ENCODE peak calls at places on chromosome 7, in ten cellular contexts. V is non-pigmented ciliary epithelial cell, Q is stomach, P is activated gamma-delta T cell treated with Interleukin-2 at 50 U/mL for 16 hours, G is hippocampal formation, F is type B pancreatic cell, C is LHCN-M2, K is T follicular helper cell, J is HCEC 1CT, Y is left ventricle myocardium inferior. L is an unnamed sample.

GRCh38 chr7:73894851-73895441 is 34.0 kb downstream of the TMEM270 start:
- DNase-seq in G (no peak), Y (peak; percentile 85), V (peak; percentile 70), K (no peak), C (peak; percentile 97), F (no peak), J (peak; percentile 95), Q (no peak), P (no peak), L (peak; percentile 89)

GRCh38 chr7:74042746-74043522 is 15.0 kb downstream of the ELN start:
- DNase-seq in Y (no peak), C (no peak), P (no peak), K (no peak), J (no peak), G (no peak), F (no peak), V (no peak), Q (peak; percentile 65), L (no peak)

GRCh38 chr7:1476859-1477258 is 17.6 kb upstream of the MICALL2 start:
- DNase-seq in F (no peak), V (no peak), P (no peak), K (no peak), Q (no peak), C (no peak), J (no peak), Y (no peak), G (no peak), L (no peak)

GRCh38 chr7:216360-217300 is 24.3 kb downstream of the FAM20C start:
- DNase-seq in K (no peak), G (no peak), C (peak; percentile 18), F (no peak), V (no peak), P (no peak), J (no peak), Q (no peak), Y (peak; percentile 53), L (no peak)

GRCh38 chr7:41975854-41976253 is 261.2 kb downstream of the GLI3 start:
- DNase-seq in K (no peak), V (no peak), C (peak; percentile 25), J (peak; percentile 50), P (no peak), Q (no peak), F (no peak), G (no peak), Y (no peak), L (no peak)

GRCh38 chr7:116259821-116260440 is 49.6 kb downstream of the TES start:
- DNase-seq in Y (no peak), J (peak; percentile 92), C (peak; percentile 94), K (no peak), P (no peak), Q (no peak), V (peak; percentile 78), F (no peak), G (no peak), L (no peak)

GRCh38 chr7:143290293-143290692 is 2.1 kb downstream of the CASP2 start:
- DNase-seq in P (no peak), Y (no peak), G (no peak), Q (no peak), F (no peak), C (no peak), J (no peak), V (no peak), K (no peak), L (no peak)

GRCh38 chr7:28533731-28534531 is 121.6 kb downstream of the CREB5 start:
- DNase-seq in V (no peak), J (no peak), C (peak; percentile 40), F (no peak), Y (peak; percentile 54), Q (no peak), K (no peak), P (no peak), G (peak; percentile 73), L (peak; percentile 31)

GRCh38 chr7:77331938-77332695 is 84.0 kb downstream of the GSAP start:
- DNase-seq in Q (peak; percentile 58), K (peak; percentile 3), C (peak; percentile 94), P (peak; percentile 16), V (peak; percentile 77), G (peak; percentile 86), Y (peak; percentile 31), F (no peak), J (peak; percentile 87), L (peak; percentile 82)

GRCh38 chr7:19099194-19099593 is 18.2 kb downstream of the TWIST1 start:
- DNase-seq in P (no peak), V (no peak), Q (no peak), Y (no peak), G (no peak), F (no peak), C (no peak), K (no peak), J (no peak), L (no peak)

GRCh38 chr7:16026253-16027020 is 340.0 kb upstream of the MEOX2 start:
- DNase-seq in V (peak; percentile 19), Q (no peak), K (no peak), Y (peak; percentile 31), P (no peak), C (peak; percentile 72), F (no peak), G (no peak), J (peak; percentile 53), L (no peak)

GRCh38 chr7:28112883-28113540 is 67.6 kb downstream of the JAZF1 start:
- DNase-seq in G (no peak), P (no peak), F (no peak), C (no peak), Y (no peak), Q (no peak), J (no peak), K (no peak), V (no peak), L (no peak)

L was measured in astrocyte of the cerebellum.